ENCODE peak calls at places on chromosomes 1 and 21, in seven cellular contexts. I, A, X, N, Z, O and R are unnamed samples.

GRCh38 chr1:32716312-32717126 is 13.9 kb upstream of the SYNC start:
- DNase-seq in Z (peak), O (peak), N (peak), I (no peak), A (peak), X (no peak), R (no peak)

GRCh38 chr1:163195728-163196448 is 6.8 kb downstream of the RGS5 start:
- DNase-seq in A (no peak), I (peak), X (no peak), O (no peak), Z (no peak), N (no peak), R (no peak)

GRCh38 chr1:186950547-186950946 is 121.8 kb downstream of the PLA2G4A start:
- DNase-seq in Z (no peak), N (no peak), I (peak), X (no peak), O (no peak), A (no peak), R (no peak)

GRCh38 chr1:46623733-46624695 is 7.4 kb upstream of the MOB3C start:
- DNase-seq in Z (no peak), A (no peak), X (no peak), I (peak), N (no peak), O (no peak), R (no peak)

GRCh38 chr1:205582471-205583291 is 49.1 kb downstream of the ELK4 start:
- DNase-seq in X (no peak), O (peak), A (no peak), I (no peak), Z (no peak), N (no peak), R (no peak)

GRCh38 chr1:155932085-155932484 is 2.1 kb downstream of the KHDC4 start:
- DNase-seq in X (no peak), A (no peak), N (no peak), Z (no peak), O (no peak), I (no peak), R (no peak)

GRCh38 chr1:119646521-119647227 is 1.4 kb downstream of the ZNF697 start:
- DNase-seq in A (no peak), N (no peak), I (peak), O (no peak), Z (no peak), X (peak), R (no peak)

GRCh38 chr1:940121-941026 is 16.7 kb downstream of the SAMD11 start:
- DNase-seq in A (peak), I (peak), X (no peak), O (peak), Z (peak), N (peak), R (no peak)

GRCh38 chr1:55338448-55338820 is 123.3 kb upstream of the USP24 start:
- DNase-seq in N (no peak), Z (no peak), A (no peak), X (no peak), I (no peak), O (no peak), R (no peak)

GRCh38 chr1:214012418-214012817 is 24.6 kb downstream of the PROX1 start:
- DNase-seq in A (no peak), O (no peak), I (no peak), X (no peak), Z (no peak), N (no peak), R (no peak)

GRCh38 chr1:109208847-109209463 is 4.8 kb upstream of the SARS1 start:
- DNase-seq in I (peak), O (no peak), Z (no peak), N (no peak), A (no peak), X (no peak), R (no peak)

GRCh38 chr1:165871311-165872067 is 44.1 kb downstream of the UCK2 start:
- DNase-seq in I (no peak), O (no peak), A (peak), X (no peak), Z (no peak), N (no peak), R (no peak)

GRCh38 chr1:165874643-165875042 is 47.2 kb downstream of the UCK2 start:
- DNase-seq in A (no peak), X (no peak), I (no peak), O (no peak), N (no peak), Z (no peak), R (no peak)

GRCh38 chr1:165865941-165866340 is 38.5 kb downstream of the UCK2 start:
- DNase-seq in Z (no peak), O (no peak), I (no peak), A (no peak), N (no peak), X (no peak), R (no peak)

GRCh38 chr1:165873481-165873880 is 46.1 kb downstream of the UCK2 start:
- DNase-seq in O (no peak), I (no peak), Z (no peak), X (no peak), N (no peak), A (no peak), R (no peak)

GRCh38 chr1:165869343-165869742 is 41.9 kb downstream of the UCK2 start:
- DNase-seq in X (no peak), Z (no peak), A (no peak), N (no peak), O (no peak), I (no peak), R (no peak)
- TF ChIP-seq CTCF in X (peak), Z (no peak), A (no peak), N (no peak), O (peak), I (peak), R (no peak)

GRCh38 chr1:110619412-110620249 is 13.5 kb upstream of the KCNA2 start:
- DNase-seq in O (peak), N (peak), I (peak), X (no peak), Z (peak), A (peak), R (no peak)
- H3K4me3 ChIP-seq in O (no peak), N (peak), I (no peak), X (no peak), Z (peak), A (peak), R (no peak)

GRCh38 chr1:182391362-182392044 is at the start of gene GLUL:
- DNase-seq in Z (peak), A (peak), N (peak), O (peak), X (peak), I (peak), R (peak)
- TF ChIP-seq CTCF in Z (peak), A (no peak), N (peak), O (no peak), X (no peak), I (no peak), R (no peak)

DNA sequence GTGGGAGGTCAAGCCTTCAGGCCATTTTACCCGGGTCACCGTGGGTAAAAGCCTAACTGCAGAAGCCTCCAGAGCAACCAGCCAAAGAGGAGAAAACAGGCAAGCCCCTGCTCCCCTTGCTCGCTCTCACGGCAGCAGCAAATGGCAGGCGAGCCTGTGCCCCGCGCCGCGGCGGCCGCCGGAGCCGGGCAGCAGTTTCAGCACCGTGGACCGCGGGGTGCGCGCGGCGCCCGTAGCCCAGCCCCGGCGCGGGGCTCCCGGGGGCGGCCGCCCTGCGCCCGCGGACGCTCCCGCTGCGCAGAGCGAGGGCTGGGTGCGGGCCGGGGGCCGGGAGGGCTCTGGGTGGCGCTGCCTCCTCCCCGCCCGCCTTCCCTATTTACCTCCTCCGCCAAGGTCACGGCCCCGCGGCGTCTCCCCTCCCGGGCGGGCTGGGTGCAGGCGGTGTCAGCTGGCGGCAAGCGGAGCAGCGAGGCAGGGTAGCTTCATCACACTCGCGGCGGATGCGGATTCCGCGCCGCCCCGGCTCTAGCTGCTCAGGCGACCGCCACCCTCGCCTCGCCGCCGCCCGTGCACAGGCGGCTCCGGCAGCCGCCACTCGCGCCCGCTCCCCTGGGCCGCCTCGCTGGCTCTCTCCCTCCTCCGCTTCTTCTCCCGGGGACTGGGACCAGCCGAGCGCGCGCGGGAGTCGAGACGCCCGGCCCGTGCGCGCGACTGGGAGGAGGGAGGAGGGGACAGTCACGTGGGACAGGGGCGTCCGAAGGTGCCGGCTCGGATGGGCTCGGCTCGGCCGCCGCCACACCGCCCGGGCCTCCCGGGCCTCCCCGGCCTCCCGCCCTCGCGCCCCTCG is at the start of gene RGS7:
- DNase-seq in Z (peak), X (no peak), I (peak), O (peak), A (peak), N (peak), R (no peak)
- H3K4me3 ChIP-seq in Z (peak), X (peak), I (peak), O (peak), A (peak), N (peak), R (peak)

DNA sequence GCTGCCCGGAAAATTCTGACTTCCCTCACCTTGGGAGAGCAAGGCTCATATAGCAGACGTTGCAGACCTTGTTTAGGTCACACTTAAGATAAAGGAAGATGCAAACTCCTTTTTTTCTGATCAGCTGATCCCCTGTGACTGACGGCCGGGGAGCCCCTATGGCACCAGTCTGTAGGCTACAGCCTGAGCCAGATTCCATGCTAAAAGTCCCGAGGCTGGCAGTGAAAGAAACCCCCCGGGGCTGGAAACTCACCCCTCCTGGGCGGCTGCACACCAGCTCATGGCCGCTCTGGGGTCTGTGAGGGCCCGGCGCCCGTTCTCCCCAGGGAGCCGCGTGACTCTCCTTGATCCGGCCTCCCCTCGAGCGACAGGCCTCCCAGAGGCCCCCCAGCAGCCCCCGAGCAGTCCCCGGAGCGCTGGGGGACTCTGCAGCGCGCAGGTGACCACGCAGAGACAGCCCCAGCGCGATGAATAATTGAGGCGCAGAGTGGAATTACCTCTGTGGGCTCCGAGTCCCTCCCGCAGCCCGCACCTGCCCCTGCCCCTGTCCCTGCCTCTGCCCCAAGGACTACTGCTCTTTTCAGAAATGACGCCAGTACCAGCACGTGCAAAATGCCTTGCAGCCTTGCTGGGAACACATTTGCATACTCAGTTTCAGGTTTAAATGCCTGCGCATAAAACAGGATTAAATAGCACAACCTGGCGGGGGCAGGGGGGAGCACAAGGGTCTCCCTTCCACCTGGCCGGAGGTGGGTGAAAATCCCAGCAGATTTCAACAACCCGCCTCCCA is 62.6 kb upstream of the CLDN14 start:
- DNase-seq in X (no peak), N (peak), A (peak), O (no peak), I (no peak), Z (no peak), R (no peak)
- TF ChIP-seq CTCF in X (no peak), N (no peak), A (peak), O (no peak), I (no peak), Z (no peak), R (no peak)

DNA sequence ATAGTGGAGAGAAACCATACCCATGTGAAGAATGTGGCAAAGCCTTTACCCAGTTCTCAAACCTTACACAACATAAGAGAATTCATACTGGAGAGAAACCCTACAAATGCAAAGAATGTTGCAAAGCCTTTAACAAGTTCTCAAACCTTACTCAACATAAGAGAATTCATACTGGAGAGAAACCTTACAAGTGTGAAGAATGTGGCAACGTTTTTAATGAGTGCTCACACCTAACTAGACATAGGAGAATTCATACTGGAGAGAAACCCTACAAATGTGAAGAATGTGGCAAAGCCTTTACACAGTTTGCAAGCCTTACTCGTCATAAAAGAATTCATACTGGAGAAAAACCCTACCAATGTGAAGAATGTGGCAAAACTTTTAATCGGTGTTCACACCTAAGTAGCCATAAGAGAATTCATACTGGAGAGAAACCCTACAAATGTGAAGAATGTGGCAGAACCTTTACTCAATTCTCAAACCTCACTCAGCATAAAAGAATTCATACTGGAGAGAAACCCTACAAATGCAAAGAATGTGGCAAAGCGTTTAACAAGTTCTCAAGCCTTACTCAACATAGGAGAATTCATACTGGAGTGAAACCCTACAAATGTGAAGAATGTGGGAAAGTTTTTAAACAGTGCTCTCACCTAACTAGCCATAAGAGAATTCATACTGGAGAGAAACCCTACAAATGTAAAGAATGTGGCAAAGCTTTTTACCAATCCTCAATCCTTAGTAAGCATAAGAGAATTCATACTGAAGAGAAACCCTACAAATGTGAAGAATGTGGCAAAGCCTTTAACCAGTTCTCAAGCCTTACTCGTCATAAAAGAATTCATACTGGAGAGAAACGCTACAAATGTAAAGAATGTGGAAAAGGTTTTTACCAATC is 80.0 kb downstream of the JMJD4 start:
- DNase-seq in O (no peak), A (no peak), Z (no peak), N (no peak), X (no peak), I (no peak), R (no peak)
- H3K4me3 ChIP-seq in O (no peak), A (no peak), Z (no peak), N (no peak), X (no peak), I (no peak), R (no peak)

GRCh38 chr1:3871451-3871805 is 14.2 kb downstream of the DFFB start:
- DNase-seq in Z (peak), O (no peak), I (no peak), X (no peak), A (no peak), N (no peak), R (no peak)

GRCh38 chr1:3868464-3869006 is 11.3 kb downstream of the DFFB start:
- DNase-seq in A (no peak), Z (peak), I (no peak), N (no peak), O (no peak), X (no peak), R (no peak)

GRCh38 chr1:3872546-3872945 is 15.3 kb downstream of the DFFB start:
- DNase-seq in N (no peak), O (no peak), I (no peak), Z (peak), A (no peak), X (no peak), R (no peak)

GRCh38 chr1:3865606-3866160 is 8.4 kb downstream of the DFFB start:
- DNase-seq in X (no peak), Z (peak), O (no peak), A (no peak), N (no peak), I (no peak), R (no peak)

DNA sequence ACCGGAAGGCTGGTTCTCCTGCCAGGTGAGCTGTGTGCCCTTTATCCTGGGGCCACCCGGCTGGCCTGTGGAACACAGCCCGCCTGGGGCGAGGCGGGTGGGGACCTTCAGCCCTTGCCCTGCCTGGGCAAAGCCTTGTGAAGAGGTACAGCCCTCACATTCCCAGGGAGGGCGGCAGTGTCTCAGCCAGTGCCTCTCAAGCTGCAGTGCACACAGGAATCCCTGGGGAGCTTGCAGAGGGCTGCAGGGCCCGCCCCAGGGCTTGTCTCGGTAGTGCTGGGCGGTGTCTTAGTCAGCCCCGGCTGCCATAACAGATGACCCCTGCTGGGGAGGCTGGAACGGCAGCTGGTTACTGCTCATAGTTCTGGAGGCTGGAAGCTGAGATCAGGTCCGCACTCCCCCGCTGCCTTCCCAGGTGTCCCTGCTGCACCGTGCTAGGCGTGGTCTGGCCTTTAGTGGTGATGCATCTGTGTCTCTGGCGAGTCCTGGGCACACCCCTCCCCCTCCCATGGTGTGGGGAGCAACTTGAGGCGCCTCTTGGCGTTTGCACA is 12.6 kb downstream of the DFFB start:
- DNase-seq in A (no peak), O (no peak), Z (peak), N (peak), I (no peak), X (no peak), R (no peak)
- TF ChIP-seq CTCF in A (no peak), O (no peak), Z (no peak), N (no peak), I (no peak), X (no peak), R (no peak)

DNA sequence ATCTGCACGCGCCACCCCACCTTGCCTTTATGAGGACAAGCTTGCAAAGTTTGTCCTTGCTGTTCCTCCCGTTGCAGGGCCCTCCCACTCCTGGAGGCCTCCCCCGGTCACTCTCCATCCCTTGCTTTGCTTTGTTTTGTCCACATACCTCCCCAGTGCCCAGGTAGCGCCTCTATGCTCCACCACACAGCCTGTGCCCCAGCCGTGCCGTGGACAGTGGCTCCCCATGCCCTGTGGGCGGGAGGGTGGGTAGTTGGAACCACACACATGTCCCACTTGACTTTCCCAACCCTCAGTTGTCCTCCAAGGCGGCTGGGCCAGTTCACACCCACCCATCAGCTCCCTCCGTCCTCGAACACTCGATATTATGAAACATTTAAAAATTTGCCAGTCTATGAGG is 24.6 kb downstream of the SLX9 start:
- DNase-seq in N (peak), Z (peak), I (no peak), A (no peak), X (no peak), O (no peak), R (no peak)
- H3K4me3 ChIP-seq in N (no peak), Z (no peak), I (no peak), A (no peak), X (no peak), O (no peak), R (no peak)

DNA sequence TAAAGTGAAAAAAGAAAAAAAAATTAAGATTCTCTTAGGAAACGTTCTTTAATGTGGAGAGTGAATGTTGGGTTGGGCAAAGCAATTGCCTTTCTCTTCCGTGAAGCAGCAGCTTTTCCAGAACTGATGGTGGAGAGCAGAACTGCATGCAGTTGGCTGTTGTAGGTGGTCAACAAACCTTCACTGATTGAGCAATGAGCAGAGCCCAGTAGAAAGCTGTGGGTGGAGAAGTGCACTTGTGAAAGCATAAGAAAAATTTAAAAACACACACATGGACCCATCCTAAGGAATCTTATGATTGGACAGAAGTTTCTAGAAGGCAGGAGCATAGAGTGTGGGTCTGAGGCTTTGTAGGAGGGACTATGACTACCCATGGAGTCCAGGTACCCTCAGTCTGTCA is 4.5 kb downstream of the PRELP start:
- DNase-seq in X (peak), N (no peak), O (no peak), A (no peak), I (peak), Z (no peak), R (no peak)
- TF ChIP-seq CTCF in X (peak), N (no peak), O (peak), A (no peak), I (peak), Z (no peak), R (no peak)

GRCh38 chr1:94855307-94855700 is 35.1 kb downstream of the SLC44A3 start:
- DNase-seq in Z (no peak), O (no peak), X (no peak), I (peak), A (no peak), N (no peak), R (no peak)
- H3K4me3 ChIP-seq in Z (no peak), O (no peak), X (no peak), I (no peak), A (no peak), N (no peak), R (no peak)